ENCODE peak calls at places on chromosomes 4 and X, in seven cellular contexts. One of them, this sample, is unnamed.
A peak's percentile ranks its signal among the peaks of the same experiment; 100 is the strongest.

GRCh38 chr4:156101571-156101970 is 147.9 kb upstream of the CTSO start:
- DNase-seq in activated CD4-positive, alpha-beta T cell treated with anti-CD3 and anti-CD28 coated beads, Interleukin-2, amount 10 ng/mL, durations not matched to agents 7 days and 5 days: no peak
- DNase-seq in SW480: no peak
- DNase-seq in GDM1: no peak
- DNase-seq in astrocyte: peak; percentile 65
- DNase-seq in activated CD8-positive, alpha-beta memory T cell treated with anti-CD3 and anti-CD28 coated beads for 1 hour: no peak
- DNase-seq in brain microvascular endothelial cell: no peak
- DNase-seq in this sample: no peak

GRCh38 chr4:13989496-13989895 is 362.0 kb upstream of the BOD1L1 start:
- DNase-seq in activated CD4-positive, alpha-beta T cell treated with anti-CD3 and anti-CD28 coated beads, Interleukin-2, amount 10 ng/mL, durations not matched to agents 7 days and 5 days: no peak
- DNase-seq in SW480: no peak
- DNase-seq in GDM1: no peak
- DNase-seq in astrocyte: peak; percentile 45
- DNase-seq in activated CD8-positive, alpha-beta memory T cell treated with anti-CD3 and anti-CD28 coated beads for 1 hour: no peak
- DNase-seq in brain microvascular endothelial cell: peak; percentile 43
- DNase-seq in this sample: no peak

GRCh38 chrX:48761674-48762471 is at the start of gene GLOD5:
- DNase-seq in activated CD4-positive, alpha-beta T cell treated with anti-CD3 and anti-CD28 coated beads, Interleukin-2, amount 10 ng/mL, durations not matched to agents 7 days and 5 days: peak; percentile 40
- DNase-seq in SW480: peak; percentile 68
- DNase-seq in GDM1: no peak
- DNase-seq in astrocyte: no peak
- DNase-seq in activated CD8-positive, alpha-beta memory T cell treated with anti-CD3 and anti-CD28 coated beads for 1 hour: no peak
- DNase-seq in brain microvascular endothelial cell: no peak
- DNase-seq in this sample: no peak

GRCh38 chrX:31483336-31483735 is 411.5 kb upstream of the FTHL17 start:
- DNase-seq in activated CD4-positive, alpha-beta T cell treated with anti-CD3 and anti-CD28 coated beads, Interleukin-2, amount 10 ng/mL, durations not matched to agents 7 days and 5 days: no peak
- DNase-seq in SW480: no peak
- DNase-seq in GDM1: no peak
- DNase-seq in astrocyte: peak; percentile 84
- DNase-seq in activated CD8-positive, alpha-beta memory T cell treated with anti-CD3 and anti-CD28 coated beads for 1 hour: no peak
- DNase-seq in brain microvascular endothelial cell: peak; percentile 63
- DNase-seq in this sample: no peak

GRCh38 chr4:139869810-139870209 is 204.2 kb downstream of the MGST2 start:
- DNase-seq in activated CD4-positive, alpha-beta T cell treated with anti-CD3 and anti-CD28 coated beads, Interleukin-2, amount 10 ng/mL, durations not matched to agents 7 days and 5 days: no peak
- DNase-seq in SW480: no peak
- DNase-seq in GDM1: no peak
- DNase-seq in astrocyte: no peak
- DNase-seq in activated CD8-positive, alpha-beta memory T cell treated with anti-CD3 and anti-CD28 coated beads for 1 hour: no peak
- DNase-seq in brain microvascular endothelial cell: no peak
- DNase-seq in this sample: no peak

GRCh38 chrX:119686087-119686639 is 6.8 kb downstream of the SEPTIN6 start:
- DNase-seq in activated CD4-positive, alpha-beta T cell treated with anti-CD3 and anti-CD28 coated beads, Interleukin-2, amount 10 ng/mL, durations not matched to agents 7 days and 5 days: no peak
- DNase-seq in SW480: no peak
- DNase-seq in GDM1: no peak
- DNase-seq in astrocyte: no peak
- DNase-seq in activated CD8-positive, alpha-beta memory T cell treated with anti-CD3 and anti-CD28 coated beads for 1 hour: no peak
- DNase-seq in brain microvascular endothelial cell: no peak
- DNase-seq in this sample: no peak

GRCh38 chr4:828641-829271 is 2.8 kb upstream of the CPLX1 start:
- DNase-seq in activated CD4-positive, alpha-beta T cell treated with anti-CD3 and anti-CD28 coated beads, Interleukin-2, amount 10 ng/mL, durations not matched to agents 7 days and 5 days: no peak
- DNase-seq in SW480: peak; percentile 25
- DNase-seq in GDM1: no peak
- DNase-seq in astrocyte: no peak
- DNase-seq in activated CD8-positive, alpha-beta memory T cell treated with anti-CD3 and anti-CD28 coated beads for 1 hour: no peak
- DNase-seq in brain microvascular endothelial cell: no peak
- DNase-seq in this sample: peak; percentile 56

GRCh38 chr4:165476214-165477098 is 97.6 kb downstream of the CPE start:
- DNase-seq in activated CD4-positive, alpha-beta T cell treated with anti-CD3 and anti-CD28 coated beads, Interleukin-2, amount 10 ng/mL, durations not matched to agents 7 days and 5 days: no peak
- DNase-seq in SW480: no peak
- DNase-seq in GDM1: no peak
- DNase-seq in astrocyte: peak; percentile 79
- DNase-seq in activated CD8-positive, alpha-beta memory T cell treated with anti-CD3 and anti-CD28 coated beads for 1 hour: no peak
- DNase-seq in brain microvascular endothelial cell: peak; percentile 74
- DNase-seq in this sample: no peak

GRCh38 chrX:154383359-154384283 is 4.5 kb downstream of the EMD start:
- DNase-seq in activated CD4-positive, alpha-beta T cell treated with anti-CD3 and anti-CD28 coated beads, Interleukin-2, amount 10 ng/mL, durations not matched to agents 7 days and 5 days: no peak
- DNase-seq in SW480: no peak
- DNase-seq in GDM1: no peak
- DNase-seq in astrocyte: no peak
- DNase-seq in activated CD8-positive, alpha-beta memory T cell treated with anti-CD3 and anti-CD28 coated beads for 1 hour: no peak
- DNase-seq in brain microvascular endothelial cell: no peak
- DNase-seq in this sample: no peak

GRCh38 chrX:116009871-116010710 is 160.5 kb upstream of the AGTR2 start:
- DNase-seq in activated CD4-positive, alpha-beta T cell treated with anti-CD3 and anti-CD28 coated beads, Interleukin-2, amount 10 ng/mL, durations not matched to agents 7 days and 5 days: no peak
- DNase-seq in SW480: no peak
- DNase-seq in GDM1: no peak
- DNase-seq in astrocyte: no peak
- DNase-seq in activated CD8-positive, alpha-beta memory T cell treated with anti-CD3 and anti-CD28 coated beads for 1 hour: no peak
- DNase-seq in brain microvascular endothelial cell: no peak
- DNase-seq in this sample: peak; percentile 37

GRCh38 chrX:108735680-108736508 is 469 bp downstream of the IRS4 start:
- DNase-seq in activated CD4-positive, alpha-beta T cell treated with anti-CD3 and anti-CD28 coated beads, Interleukin-2, amount 10 ng/mL, durations not matched to agents 7 days and 5 days: no peak
- DNase-seq in SW480: no peak
- DNase-seq in GDM1: no peak
- DNase-seq in astrocyte: peak; percentile 2
- DNase-seq in activated CD8-positive, alpha-beta memory T cell treated with anti-CD3 and anti-CD28 coated beads for 1 hour: no peak
- DNase-seq in brain microvascular endothelial cell: no peak
- DNase-seq in this sample: no peak

GRCh38 chr4:112031712-112032328 is 113.4 kb upstream of the FAM241A start:
- DNase-seq in activated CD4-positive, alpha-beta T cell treated with anti-CD3 and anti-CD28 coated beads, Interleukin-2, amount 10 ng/mL, durations not matched to agents 7 days and 5 days: peak; percentile 7
- DNase-seq in SW480: peak; percentile 50
- DNase-seq in GDM1: no peak
- DNase-seq in astrocyte: peak; percentile 31
- DNase-seq in activated CD8-positive, alpha-beta memory T cell treated with anti-CD3 and anti-CD28 coated beads for 1 hour: no peak
- DNase-seq in brain microvascular endothelial cell: peak; percentile 32
- DNase-seq in this sample: no peak